ENCODE peak calls at places on chromosomes 3 and 15, in four cellular contexts. O is HCT116, B is fibroblast of mammary gland, N is body of pancreas. S is an unnamed sample.

GRCh38 chr15:58053236-58054153 is 12.0 kb downstream of the ALDH1A2 start:
- DNase-seq in O (no peak), B (no peak), N (no peak), S (no peak)

GRCh38 chr3:18086078-18086477 is 339.1 kb downstream of the SATB1 start:
- DNase-seq in N (no peak), B (no peak), O (no peak), S (no peak)

GRCh38 chr15:57319226-57319918 is 56.9 kb upstream of the CGNL1 start:
- DNase-seq in B (no peak), N (no peak), O (no peak), S (no peak)

GRCh38 chr3:11919390-11919789 is 72.7 kb upstream of the TAMM41 start:
- DNase-seq in N (no peak), B (no peak), O (no peak), S (no peak)

GRCh38 chr3:46660543-46661523 is 32.6 kb downstream of the ALS2CL start:
- DNase-seq in N (no peak), B (no peak), O (no peak), S (peak; percentile 50)

GRCh38 chr15:100740105-100740504 is 137.7 kb downstream of the ASB7 start:
- DNase-seq in N (no peak), B (peak; percentile 51), O (no peak), S (no peak)

GRCh38 chr15:28114721-28115622 is 15.9 kb upstream of the OCA2 start:
- DNase-seq in N (no peak), B (peak; percentile 22), O (no peak), S (no peak)

GRCh38 chr15:70748281-70748747 is 15.0 kb downstream of the UACA start:
- DNase-seq in O (no peak), B (peak; percentile 59), N (no peak), S (no peak)

GRCh38 chr3:143429628-143430514 is 310.3 kb downstream of the CHST2 start:
- DNase-seq in B (no peak), N (no peak), O (no peak), S (no peak)

DNA sequence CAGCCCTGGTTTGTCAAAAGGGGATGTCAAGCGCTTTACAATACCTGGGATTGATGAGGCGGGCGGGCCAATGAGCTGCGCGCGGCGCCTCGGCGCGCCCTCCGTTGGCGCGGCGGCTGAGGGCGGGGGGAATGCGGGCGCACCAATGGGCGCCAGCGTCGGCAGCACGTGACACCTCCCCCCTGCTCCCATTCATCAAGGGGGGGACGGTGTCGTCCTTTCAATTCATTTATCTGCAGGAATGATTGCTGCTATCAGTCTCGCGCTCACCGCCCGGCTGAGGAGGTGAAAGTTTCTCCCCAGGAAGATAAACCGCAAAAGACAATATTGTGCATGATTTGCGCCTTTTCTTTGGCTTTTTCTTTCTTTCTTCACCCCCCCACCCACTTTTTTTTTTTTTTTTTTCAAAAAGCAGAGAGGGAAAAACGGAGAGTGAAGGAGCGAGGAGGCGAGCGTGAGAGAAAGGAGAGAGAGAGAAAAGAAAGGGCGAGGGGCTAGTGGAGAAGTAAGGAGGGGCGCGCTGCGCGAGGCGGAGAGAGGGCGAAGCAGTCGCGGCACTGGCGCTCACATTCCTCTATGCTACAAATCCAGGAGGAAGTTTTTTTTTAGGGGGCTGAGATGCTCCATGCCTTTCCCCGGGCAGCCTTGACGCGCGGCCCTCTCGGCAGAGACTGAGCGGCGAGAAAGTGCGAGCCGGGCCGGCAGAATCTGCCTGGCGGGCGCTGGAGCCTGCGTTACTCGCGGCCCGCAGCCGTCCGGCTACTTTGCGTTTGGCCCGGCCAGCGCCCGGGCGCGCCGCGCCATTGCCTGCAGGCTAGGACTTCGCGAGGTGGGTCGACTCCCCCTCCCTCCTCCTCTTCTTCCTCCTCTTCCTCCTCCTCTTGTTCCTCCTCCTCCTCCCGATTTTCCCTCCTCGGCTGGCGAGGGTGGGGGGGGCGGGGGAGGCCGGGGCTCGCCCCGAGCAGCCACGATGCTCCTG is at the start of gene ZIC1:
- DNase-seq in O (no peak), N (no peak), B (no peak), S (no peak)
- H3K4me3 ChIP-seq in O (no peak within 1 kb of the TSS), N (no peak within 1 kb of the TSS), B (no peak within 1 kb of the TSS), S (no peak within 1 kb of the TSS)

DNA sequence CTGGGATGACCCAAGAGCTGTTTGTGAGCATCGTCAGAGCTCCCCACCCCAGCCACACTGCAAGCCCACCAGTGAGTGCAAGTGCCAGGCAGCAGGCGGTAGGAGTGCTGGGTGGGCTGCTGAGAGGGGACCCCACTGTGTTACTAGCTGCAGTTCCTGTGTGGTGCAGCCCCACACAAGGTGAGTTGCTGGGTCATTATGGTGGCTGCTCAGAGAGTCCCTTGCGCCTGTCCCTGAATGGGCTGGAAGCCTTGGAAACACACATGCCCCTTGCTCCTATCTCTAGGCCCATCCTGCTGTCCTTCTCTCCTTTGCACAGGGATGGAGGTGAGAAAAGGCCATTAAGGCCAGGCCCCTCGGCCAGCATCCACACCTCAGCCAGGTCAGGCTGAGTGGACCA is 83.7 kb downstream of the SEC22A start:
- DNase-seq in B (no peak), N (no peak), O (no peak), S (no peak)
- TF ChIP-seq CTCF in B (no peak), N (no peak), O (no peak), S (no peak)

DNA sequence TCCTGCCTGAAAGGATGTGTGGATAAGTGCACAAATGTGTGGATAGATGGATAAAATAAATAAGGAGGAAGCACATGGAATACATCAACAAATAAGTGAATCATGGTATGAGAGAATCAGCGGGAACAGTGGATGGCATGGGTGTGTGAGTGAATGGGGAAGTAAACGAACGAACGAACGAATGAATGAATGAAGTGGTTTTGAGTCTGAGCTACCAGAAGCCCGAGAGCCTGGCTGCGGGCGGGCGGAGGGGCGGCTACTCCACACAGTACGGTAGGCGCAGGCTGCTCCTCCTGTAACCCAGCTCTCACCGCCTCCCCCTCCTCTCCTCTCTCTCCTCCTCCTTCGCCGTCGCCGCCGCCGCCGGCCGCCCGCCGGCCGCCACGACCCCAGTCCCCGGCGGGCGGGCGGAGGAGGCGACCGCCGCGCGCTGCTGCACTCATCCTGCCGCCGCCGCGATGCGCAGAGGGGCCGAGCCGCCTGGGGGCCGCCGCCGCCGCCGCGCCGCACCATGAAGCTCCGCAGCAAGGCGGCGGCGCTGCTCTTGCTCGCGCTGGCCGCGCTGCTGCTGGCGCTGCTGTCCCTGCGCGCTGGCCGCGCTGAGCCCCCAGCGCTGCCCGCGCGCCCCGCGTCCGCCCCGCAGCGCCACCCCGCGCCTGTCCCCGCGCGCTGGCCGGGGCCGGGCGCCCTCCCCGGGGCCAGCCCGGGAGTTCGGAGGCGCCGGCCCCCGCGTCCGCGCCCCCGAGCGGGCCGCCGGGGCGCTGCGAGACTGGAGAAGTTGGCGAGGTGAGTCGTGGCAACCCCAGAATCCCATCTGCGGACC is at the start of gene GXYLT2:
- DNase-seq in B (peak; percentile 66), O (no peak), N (peak; percentile 67), S (no peak)
- H3K4me3 ChIP-seq in B (peak within 1 kb of the TSS; percentile 69), O (peak within 1 kb of the TSS; percentile 70), N (no peak within 1 kb of the TSS), S (peak within 1 kb of the TSS; percentile 54)

DNA sequence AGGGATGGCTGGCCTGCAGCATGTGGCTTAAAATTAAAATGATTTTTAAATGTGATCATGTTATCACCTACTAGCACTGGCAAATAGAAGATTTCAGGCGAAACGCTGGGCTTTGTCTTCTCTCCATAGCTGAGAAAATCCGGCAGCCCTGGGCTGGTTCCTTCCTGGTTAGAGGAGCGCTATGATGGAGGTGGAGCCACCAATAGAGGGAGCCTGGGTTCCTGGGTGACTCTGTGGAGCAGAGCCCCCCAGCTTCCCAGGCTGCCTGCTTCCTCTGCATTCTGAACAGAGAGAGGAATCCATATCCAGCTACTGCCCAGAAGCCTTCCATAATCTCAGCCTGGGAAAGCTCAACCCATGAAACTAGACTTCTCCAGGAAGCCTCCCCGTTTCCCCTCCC is 32.6 kb upstream of the IQSEC1 start:
- DNase-seq in N (no peak), O (no peak), B (no peak), S (no peak)
- TF ChIP-seq CTCF in N (no peak), O (no peak), B (no peak), S (peak; percentile 13)

GRCh38 chr3:16520636-16521579 is 7.4 kb upstream of the RFTN1 start:
- DNase-seq in N (no peak), O (no peak), B (no peak), S (no peak)
- H3K4me3 ChIP-seq in N (no peak overlapping the region), O (no peak overlapping the region), B (no peak overlapping the region), S (no peak overlapping the region)

DNA sequence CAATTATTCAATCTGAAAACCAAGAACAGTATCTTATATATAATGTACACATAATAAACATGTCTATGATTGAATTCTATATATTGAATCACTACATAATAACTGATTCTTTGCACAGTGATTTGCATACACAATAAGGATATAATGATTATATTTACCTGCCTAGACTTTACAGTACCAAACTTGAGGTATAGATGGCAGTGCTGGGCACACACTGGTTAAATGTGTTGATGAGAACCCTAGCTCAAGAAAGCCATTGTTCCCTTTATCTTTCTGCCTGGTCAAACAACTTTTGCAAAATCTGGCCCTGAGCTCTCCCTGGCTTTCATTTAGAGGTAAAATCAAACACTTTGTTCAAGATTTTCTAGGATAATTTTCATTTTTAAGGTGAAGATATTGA is 697.7 kb downstream of the TUSC7 start:
- DNase-seq in O (no peak), N (no peak), B (peak; percentile 35), S (no peak)
- TF ChIP-seq CTCF in O (peak; percentile 29), N (peak; percentile 17), B (peak; percentile 50), S (peak; percentile 67)

DNA sequence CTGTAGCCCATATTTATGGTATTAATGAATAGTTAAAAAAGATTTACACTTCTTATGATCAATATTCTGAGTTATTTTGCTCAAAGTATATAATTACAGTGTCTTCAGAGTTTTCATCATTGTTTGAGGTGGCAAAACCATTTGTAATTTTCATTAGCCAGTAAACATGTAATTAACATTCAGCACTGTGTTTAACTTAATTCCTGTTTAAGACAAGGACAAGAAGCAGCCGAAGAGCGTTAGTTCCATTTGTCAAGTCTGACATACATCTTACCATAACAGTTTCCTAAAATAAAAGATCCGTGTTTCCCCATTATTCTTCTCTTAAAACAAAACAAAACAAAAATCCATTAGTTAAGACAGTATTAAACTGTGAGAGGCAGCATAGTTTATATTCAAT is 5.6 kb upstream of the NR2F2 start:
- DNase-seq in O (no peak), N (no peak), B (peak; percentile 25), S (no peak)
- H3K4me3 ChIP-seq in O (peak overlapping the region; percentile 89), N (no peak overlapping the region), B (peak overlapping the region; percentile 90), S (no peak overlapping the region)

GRCh38 chr3:41893977-41894376 is 67.9 kb downstream of the ULK4 start:
- DNase-seq in B (peak; percentile 66), N (peak; percentile 13), O (peak; percentile 51), S (peak; percentile 22)
- TF ChIP-seq CTCF in B (peak; percentile 44), N (peak; percentile 39), O (peak; percentile 61), S (peak; percentile 50)

GRCh38 chr3:188217011-188217463 is 63.1 kb downstream of the LPP start:
- DNase-seq in N (no peak), B (no peak), O (no peak), S (no peak)
- H3K4me3 ChIP-seq in N (no peak overlapping the region), B (no peak overlapping the region), O (no peak overlapping the region), S (no peak overlapping the region)

S was measured in LNCaP clone FGC.